ENCODE peak calls at places on chromosome 3, in eight cellular contexts. Y, L, K, Q, V, B, M and F are unnamed samples.

GRCh38 chr3:78969483-78969882 is 798.3 kb downstream of the ROBO1 start:
- DNase-seq in Q (peak; percentile 49), B (no peak), Y (no peak), V (no peak), M (no peak), L (no peak), K (no peak), F (no peak)

GRCh38 chr3:40972350-40972749 is 227.0 kb upstream of the CTNNB1 start:
- DNase-seq in M (no peak), K (no peak), Q (no peak), L (no peak), B (no peak), Y (no peak), V (no peak), F (no peak)

GRCh38 chr3:193960485-193961172 is 175.3 kb upstream of the HES1 start:
- DNase-seq in K (no peak), M (no peak), B (no peak), Y (no peak), L (no peak), Q (peak; percentile 40), V (no peak), F (peak; percentile 73)

GRCh38 chr3:138944842-138945645 is 1.9 kb downstream of the FOXL2 start:
- DNase-seq in Y (no peak), V (no peak), B (peak; percentile 51), L (no peak), Q (no peak), K (no peak), M (no peak), F (no peak)

GRCh38 chr3:120265989-120266388 is 19.0 kb downstream of the GPR156 start:
- DNase-seq in L (no peak), V (no peak), K (no peak), Q (no peak), M (no peak), Y (no peak), B (no peak), F (no peak)

GRCh38 chr3:55620361-55621025 is 133.4 kb upstream of the WNT5A start:
- DNase-seq in V (no peak), Y (no peak), K (no peak), Q (no peak), B (no peak), L (no peak), M (no peak), F (no peak)

GRCh38 chr3:50587373-50587772 is 18.1 kb downstream of the HEMK1 start:
- DNase-seq in L (no peak), Q (no peak), K (no peak), B (no peak), M (no peak), V (no peak), Y (no peak), F (no peak)

GRCh38 chr3:2876362-2876761 is 233.8 kb downstream of the IL5RA start:
- DNase-seq in L (no peak), V (no peak), Q (no peak), M (no peak), K (no peak), B (no peak), Y (no peak), F (no peak)

GRCh38 chr3:71987089-71987735 is 202.3 kb upstream of the PROK2 start:
- DNase-seq in Q (no peak), Y (no peak), V (no peak), B (no peak), M (no peak), L (peak; percentile 25), K (no peak), F (no peak)

GRCh38 chr3:149572796-149573414 is 84.9 kb downstream of the WWTR1 start:
- DNase-seq in Q (no peak), K (no peak), B (no peak), L (no peak), Y (no peak), M (no peak), V (no peak), F (no peak)

GRCh38 chr3:101836907-101837598 is 12.3 kb upstream of the NFKBIZ start:
- DNase-seq in V (no peak), L (no peak), K (no peak), B (peak; percentile 32), M (no peak), Y (no peak), Q (no peak), F (no peak)

GRCh38 chr3:161695811-161696210 is 199.2 kb downstream of the OTOL1 start:
- DNase-seq in B (no peak), M (no peak), V (no peak), K (no peak), Y (no peak), L (no peak), Q (no peak), F (no peak)

GRCh38 chr3:160804762-160805161 is 48.7 kb downstream of the PPM1L start:
- DNase-seq in K (no peak), M (no peak), Q (peak; percentile 42), V (peak; percentile 44), Y (no peak), B (peak; percentile 15), L (no peak), F (no peak)

GRCh38 chr3:114179575-114179974 is 723 bp upstream of the DRD3 start:
- DNase-seq in M (no peak), V (no peak), Y (no peak), K (no peak), B (peak; percentile 4), L (peak; percentile 58), Q (no peak), F (no peak)

GRCh38 chr3:41808152-41808551 is 153.8 kb downstream of the ULK4 start:
- DNase-seq in B (peak; percentile 2), K (no peak), M (no peak), V (no peak), L (no peak), Y (no peak), Q (no peak), F (peak; percentile 55)

GRCh38 chr3:45642731-45643152 is 46.5 kb upstream of the SACM1L start:
- DNase-seq in Y (no peak), L (peak; percentile 51), V (no peak), Q (no peak), M (no peak), B (peak; percentile 27), K (peak; percentile 94), F (no peak)

GRCh38 chr3:197398301-197398878 is 100.0 kb upstream of the DLG1 start:
- DNase-seq in Q (no peak), M (no peak), B (no peak), V (no peak), Y (no peak), L (no peak), K (no peak), F (no peak)

GRCh38 chr3:104887069-104887468 is 479.6 kb upstream of the ALCAM start:
- DNase-seq in K (no peak), L (no peak), Q (no peak), Y (no peak), M (no peak), B (no peak), V (no peak), F (no peak)

GRCh38 chr3:100256724-100257123 is 4.1 kb upstream of the TBC1D23 start:
- DNase-seq in B (no peak), L (no peak), K (no peak), M (no peak), Y (no peak), Q (no peak), V (no peak), F (no peak)

GRCh38 chr3:106281231-106281630 is 412.4 kb upstream of the CBLB start:
- DNase-seq in Q (no peak), B (no peak), K (no peak), Y (no peak), V (no peak), L (no peak), M (no peak), F (no peak)

GRCh38 chr3:35739181-35739809 is 100.0 kb downstream of the ARPP21 start:
- DNase-seq in V (no peak), B (no peak), L (no peak), Q (no peak), K (no peak), M (no peak), Y (no peak), F (no peak)

GRCh38 chr3:29605845-29606244 is 325.0 kb downstream of the RBMS3 start:
- DNase-seq in K (no peak), V (no peak), Q (no peak), L (peak; percentile 72), Y (no peak), M (no peak), B (no peak), F (no peak)

GRCh38 chr3:30355622-30356021 is 250.8 kb upstream of the TGFBR2 start:
- DNase-seq in L (no peak), B (peak; percentile 62), Y (no peak), K (no peak), M (no peak), V (no peak), Q (no peak), F (peak; percentile 68)

GRCh38 chr3:97793415-97794019 is 28.3 kb upstream of the CRYBG3 start:
- DNase-seq in B (peak; percentile 63), Y (no peak), V (no peak), L (peak; percentile 60), M (no peak), K (no peak), Q (no peak), F (peak; percentile 14)

GRCh38 chr3:88031543-88032148 is 27.2 kb downstream of the CGGBP1 start:
- DNase-seq in L (no peak), M (no peak), Y (no peak), B (peak; percentile 24), V (no peak), K (no peak), Q (no peak), F (no peak)

GRCh38 chr3:104437891-104438290 is 928.8 kb upstream of the ALCAM start:
- DNase-seq in V (no peak), Y (no peak), K (no peak), Q (peak; percentile 68), M (no peak), B (no peak), L (no peak), F (no peak)

GRCh38 chr3:14805946-14806537 is 12.7 kb upstream of the FGD5 start:
- DNase-seq in K (no peak), M (no peak), Q (no peak), L (no peak), B (no peak), Y (no peak), V (no peak), F (no peak)

GRCh38 chr3:32869513-32870047 is 51.8 kb downstream of the TRIM71 start:
- DNase-seq in B (no peak), K (no peak), V (no peak), M (no peak), Q (no peak), Y (no peak), L (no peak), F (no peak)

GRCh38 chr3:48564022-48564421 is 441 bp upstream of the UCN2 start:
- DNase-seq in K (no peak), B (no peak), L (peak; percentile 52), M (no peak), Y (no peak), V (no peak), Q (peak; percentile 26), F (no peak)

GRCh38 chr3:49842843-49843242 is 13.5 kb downstream of the TRAIP start:
- DNase-seq in L (no peak), M (no peak), K (no peak), B (no peak), Q (no peak), V (no peak), Y (no peak), F (no peak)

GRCh38 chr3:120908030-120908802 is at the start of gene STXBP5L:
- DNase-seq in Y (peak; percentile 68), M (peak; percentile 50), L (peak; percentile 71), K (peak; percentile 86), V (peak; percentile 84), Q (peak; percentile 56), B (peak; percentile 68), F (peak; percentile 39)

GRCh38 chr3:28347374-28348285 is 891 bp upstream of the ZCWPW2 start:
- DNase-seq in K (no peak), Y (no peak), M (no peak), Q (no peak), V (no peak), L (no peak), B (no peak), F (no peak)

GRCh38 chr3:37995652-37996641 is 5.4 kb downstream of the VILL start:
- DNase-seq in Q (no peak), Y (no peak), K (no peak), M (no peak), B (no peak), L (no peak), V (no peak), F (no peak)